ENCODE peak calls at places on chromosomes 6 and 20, in eight cellular contexts. E, V, X, F, C, J, A and H are unnamed samples.
A peak's percentile ranks its signal among the peaks of the same experiment; 100 is the strongest.

GRCh38 chr6:158567152-158567551 is 7.3 kb downstream of the TMEM181 start:
- DNase-seq in E (no peak), V (no peak), X (no peak), F (no peak), C (no peak), J (no peak), A (no peak), H (no peak)

GRCh38 chr6:166987930-166988329 is 11.3 kb upstream of the CEP43 start:
- DNase-seq in E (no peak), V (no peak), X (no peak), F (no peak), C (no peak), J (no peak), A (no peak), H (no peak)

GRCh38 chr6:139290787-139291294 is 957 bp downstream of the TXLNB start:
- DNase-seq in E (no peak), V (peak; percentile 17), X (peak; percentile 27), F (no peak), C (no peak), J (peak; percentile 72), A (no peak), H (peak; percentile 71)

GRCh38 chr20:40714916-40715315 is 25.9 kb upstream of the MAFB start:
- DNase-seq in E (no peak), V (no peak), X (no peak), F (no peak), C (no peak), J (no peak), A (no peak), H (no peak)

GRCh38 chr20:22074635-22075034 is 369.2 kb downstream of the PAX1 start:
- DNase-seq in E (no peak), V (no peak), X (no peak), F (no peak), C (no peak), J (no peak), A (no peak), H (no peak)

GRCh38 chr6:28811873-28812272 is 111.9 kb downstream of the TRIM27 start:
- DNase-seq in E (no peak), V (no peak), X (peak; percentile 67), F (no peak), C (no peak), J (no peak), A (no peak), H (no peak)

GRCh38 chr20:44835661-44836221 is 25.4 kb upstream of the RIMS4 start:
- DNase-seq in E (no peak), V (no peak), X (no peak), F (no peak), C (no peak), J (no peak), A (no peak), H (no peak)

GRCh38 chr20:8581451-8582183 is 449.6 kb downstream of the PLCB1 start:
- DNase-seq in E (no peak), V (no peak), X (peak; percentile 65), F (no peak), C (no peak), J (no peak), A (no peak), H (no peak)

GRCh38 chr6:72216222-72217106 is 330.1 kb downstream of the RIMS1 start:
- DNase-seq in E (no peak), V (no peak), X (no peak), F (no peak), C (no peak), J (no peak), A (no peak), H (no peak)

GRCh38 chr6:45192556-45192955 is 135.6 kb upstream of the RUNX2 start:
- DNase-seq in E (no peak), V (no peak), X (peak; percentile 6), F (no peak), C (no peak), J (no peak), A (no peak), H (no peak)

GRCh38 chr6:119942078-119942752 is 592.7 kb upstream of the MAN1A1 start:
- DNase-seq in E (no peak), V (no peak), X (no peak), F (no peak), C (no peak), J (no peak), A (no peak), H (no peak)

GRCh38 chr6:617485-618100 is 39.3 kb downstream of the HUS1B start:
- DNase-seq in E (no peak), V (no peak), X (no peak), F (no peak), C (no peak), J (no peak), A (no peak), H (peak; percentile 5)

GRCh38 chr20:55252525-55252924 is 752.8 kb downstream of the CBLN4 start:
- DNase-seq in E (no peak), V (no peak), X (no peak), F (no peak), C (no peak), J (no peak), A (no peak), H (no peak)

GRCh38 chr6:30060634-30060981 is 457 bp upstream of the POLR1H start:
- DNase-seq in E (no peak), V (no peak), X (peak; percentile 40), F (peak; percentile 54), C (no peak), J (peak; percentile 43), A (peak; percentile 34), H (peak; percentile 31)

GRCh38 chr6:17730078-17730704 is 23.5 kb upstream of the NUP153 start:
- DNase-seq in E (no peak), V (no peak), X (no peak), F (no peak), C (no peak), J (no peak), A (no peak), H (no peak)

GRCh38 chr6:75752365-75752764 is 3.3 kb downstream of the MYO6 start:
- DNase-seq in E (no peak), V (no peak), X (peak; percentile 70), F (no peak), C (no peak), J (no peak), A (no peak), H (peak; percentile 6)

GRCh38 chr6:83114164-83114563 is 46.7 kb downstream of the DOP1A start:
- DNase-seq in E (no peak), V (no peak), X (no peak), F (no peak), C (no peak), J (no peak), A (no peak), H (peak; percentile 42)

GRCh38 chr6:159676804-159677203 is 16.2 kb downstream of the SOD2 start:
- DNase-seq in E (no peak), V (no peak), X (peak; percentile 31), F (no peak), C (no peak), J (no peak), A (no peak), H (no peak)

GRCh38 chr6:113695506-113695905 is 161.6 kb upstream of the MARCKS start:
- DNase-seq in E (no peak), V (no peak), X (no peak), F (no peak), C (no peak), J (no peak), A (no peak), H (no peak)

GRCh38 chr6:130118236-130118635 is 99.9 kb downstream of the L3MBTL3 start:
- DNase-seq in E (no peak), V (no peak), X (peak; percentile 63), F (no peak), C (no peak), J (no peak), A (no peak), H (no peak)

GRCh38 chr6:139030539-139030938 is 2.0 kb downstream of the ABRACL start:
- DNase-seq in E (no peak), V (no peak), X (no peak), F (no peak), C (no peak), J (peak; percentile 66), A (no peak), H (no peak)

GRCh38 chr6:24340998-24341934 is 16.6 kb downstream of the DCDC2 start:
- DNase-seq in E (no peak), V (no peak), X (peak; percentile 94), F (no peak), C (no peak), J (no peak), A (no peak), H (no peak)

GRCh38 chr6:90477366-90477765 is 109.5 kb downstream of the MAP3K7 start:
- DNase-seq in E (no peak), V (no peak), X (no peak), F (no peak), C (no peak), J (no peak), A (no peak), H (peak; percentile 34)

GRCh38 chr6:150813319-150813992 is 52.0 kb upstream of the MTHFD1L start:
- DNase-seq in E (no peak), V (no peak), X (peak; percentile 79), F (no peak), C (no peak), J (no peak), A (no peak), H (peak; percentile 40)

GRCh38 chr6:43949451-43950110 is 177.7 kb downstream of the MRPL14 start:
- DNase-seq in E (no peak), V (no peak), X (no peak), F (no peak), C (no peak), J (no peak), A (no peak), H (peak; percentile 42)

GRCh38 chr20:63693975-63694595 is 2.4 kb upstream of the TNFRSF6B start:
- DNase-seq in E (no peak), V (no peak), X (no peak), F (peak; percentile 22), C (no peak), J (no peak), A (no peak), H (no peak)

GRCh38 chr6:73923899-73924485 is 228.0 kb downstream of the CD109 start:
- DNase-seq in E (no peak), V (peak; percentile 52), X (no peak), F (no peak), C (no peak), J (no peak), A (no peak), H (no peak)

GRCh38 chr20:36825374-36826104 is 50.4 kb upstream of the TLDC2 start:
- DNase-seq in E (no peak), V (no peak), X (no peak), F (no peak), C (no peak), J (no peak), A (no peak), H (no peak)

GRCh38 chr6:142152731-142153130 is 5.7 kb downstream of the VTA1 start:
- DNase-seq in E (peak; percentile 44), V (no peak), X (peak; percentile 35), F (no peak), C (no peak), J (no peak), A (no peak), H (peak; percentile 11)

GRCh38 chr6:80605165-80605989 is 498.9 kb downstream of the BCKDHB start:
- DNase-seq in E (peak; percentile 16), V (peak; percentile 16), X (peak; percentile 49), F (no peak), C (peak; percentile 39), J (no peak), A (no peak), H (peak; percentile 51)

GRCh38 chr20:54040528-54040927 is 29.9 kb downstream of the BCAS1 start:
- DNase-seq in E (no peak), V (no peak), X (no peak), F (no peak), C (no peak), J (no peak), A (no peak), H (no peak)

GRCh38 chr20:20360464-20360863 is 7.4 kb upstream of the INSM1 start:
- DNase-seq in E (peak; percentile 32), V (peak; percentile 47), X (peak; percentile 66), F (no peak), C (peak; percentile 21), J (peak; percentile 23), A (no peak), H (peak; percentile 72)